ENCODE peak calls at places on chromosomes 2 and 18, in ten cellular contexts. C, U, J, D, F, G, Y, Z, O and N are unnamed samples.

GRCh38 chr2:72172478-72172877 is 24.8 kb upstream of the CYP26B1 start:
- DNase-seq in C (no peak), U (no peak), J (no peak), D (no peak), F (no peak), G (no peak), Y (no peak), Z (no peak), O (no peak), N (no peak)

GRCh38 chr2:215843579-215843978 is 169.8 kb downstream of the MREG start:
- DNase-seq in C (no peak), U (peak; percentile 44), J (no peak), D (no peak), F (no peak), G (no peak), Y (no peak), Z (no peak), O (no peak), N (no peak)

GRCh38 chr2:150162241-150162942 is 325.1 kb downstream of the RND3 start:
- DNase-seq in C (no peak), U (no peak), J (no peak), D (no peak), F (no peak), G (no peak), Y (no peak), Z (no peak), O (no peak), N (no peak)

GRCh38 chr2:19361325-19361990 is 3.0 kb upstream of the OSR1 start:
- DNase-seq in C (peak; percentile 77), U (no peak), J (no peak), D (no peak), F (peak; percentile 75), G (no peak), Y (no peak), Z (peak; percentile 49), O (peak; percentile 26), N (no peak)

GRCh38 chr2:180829261-180829660 is 151.1 kb upstream of the UBE2E3 start:
- DNase-seq in C (no peak), U (no peak), J (no peak), D (no peak), F (no peak), G (no peak), Y (no peak), Z (no peak), O (no peak), N (no peak)

GRCh38 chr2:141501743-141502142 is 629.1 kb downstream of the LRP1B start:
- DNase-seq in C (no peak), U (no peak), J (no peak), D (no peak), F (no peak), G (no peak), Y (no peak), Z (no peak), O (no peak), N (no peak)

GRCh38 chr18:41655074-41655473 is 300.0 kb upstream of the PIK3C3 start:
- DNase-seq in C (no peak), U (no peak), J (no peak), D (no peak), F (no peak), G (no peak), Y (no peak), Z (no peak), O (no peak), N (no peak)

GRCh38 chr2:9744256-9745004 is 98.8 kb upstream of the TAF1B start:
- DNase-seq in C (no peak), U (no peak), J (no peak), D (no peak), F (no peak), G (no peak), Y (no peak), Z (no peak), O (peak; percentile 38), N (no peak)

GRCh38 chr18:9356969-9357368 is 22.4 kb downstream of the TWSG1 start:
- DNase-seq in C (no peak), U (no peak), J (no peak), D (no peak), F (no peak), G (no peak), Y (no peak), Z (no peak), O (no peak), N (no peak)

GRCh38 chr2:201546576-201546975 is 95.0 kb downstream of the STRADB start:
- DNase-seq in C (no peak), U (no peak), J (no peak), D (no peak), F (no peak), G (no peak), Y (no peak), Z (no peak), O (no peak), N (no peak)

GRCh38 chr18:62987859-62988258 is 272.5 kb downstream of the PHLPP1 start:
- DNase-seq in C (no peak), U (no peak), J (no peak), D (no peak), F (no peak), G (no peak), Y (no peak), Z (no peak), O (no peak), N (no peak)

GRCh38 chr2:36277146-36277808 is 78.3 kb upstream of the CRIM1 start:
- DNase-seq in C (no peak), U (no peak), J (no peak), D (no peak), F (no peak), G (no peak), Y (no peak), Z (no peak), O (no peak), N (no peak)

GRCh38 chr18:39839782-39840181 is 2115.3 kb upstream of the PIK3C3 start:
- DNase-seq in C (no peak), U (no peak), J (no peak), D (no peak), F (no peak), G (no peak), Y (no peak), Z (no peak), O (no peak), N (no peak)

GRCh38 chr2:5693288-5694015 is 1.3 kb downstream of the SOX11 start:
- DNase-seq in C (peak; percentile 60), U (no peak), J (no peak), D (no peak), F (peak; percentile 61), G (no peak), Y (no peak), Z (no peak), O (no peak), N (no peak)

GRCh38 chr18:12278765-12279682 is 24.9 kb downstream of the CIDEA start:
- DNase-seq in C (no peak), U (peak; percentile 73), J (no peak), D (peak; percentile 31), F (peak; percentile 87), G (peak; percentile 76), Y (no peak), Z (peak; percentile 91), O (no peak), N (peak; percentile 68)
- H3K4me1 ChIP-seq in C (no peaks in the 10 kb centered on the region), U (peaks cover 3% of the 10 kb centered on the region), J (no peaks in the 10 kb centered on the region), D (no peaks in the 10 kb centered on the region), F (peaks cover 12% of the 10 kb centered on the region), G (no peaks in the 10 kb centered on the region), Y (no peaks in the 10 kb centered on the region), Z (peaks cover 16% of the 10 kb centered on the region), O (no peaks in the 10 kb centered on the region), N (no peaks in the 10 kb centered on the region)

GRCh38 chr2:127418300-127419111 is at the start of gene PROC:
- DNase-seq in C (no peak), U (no peak), J (no peak), D (no peak), F (no peak), G (no peak), Y (no peak), Z (no peak), O (no peak), N (no peak)
- H3K4me1 ChIP-seq in C (peaks cover 6% of the 10 kb centered on the region), U (peaks cover 9% of the 10 kb centered on the region), J (peaks cover 11% of the 10 kb centered on the region), D (peaks cover 10% of the 10 kb centered on the region), F (peaks cover 7% of the 10 kb centered on the region), G (peaks cover 11% of the 10 kb centered on the region), Y (peaks cover 13% of the 10 kb centered on the region), Z (peaks cover 6% of the 10 kb centered on the region), O (no peaks in the 10 kb centered on the region), N (peaks cover 5% of the 10 kb centered on the region)

DNA sequence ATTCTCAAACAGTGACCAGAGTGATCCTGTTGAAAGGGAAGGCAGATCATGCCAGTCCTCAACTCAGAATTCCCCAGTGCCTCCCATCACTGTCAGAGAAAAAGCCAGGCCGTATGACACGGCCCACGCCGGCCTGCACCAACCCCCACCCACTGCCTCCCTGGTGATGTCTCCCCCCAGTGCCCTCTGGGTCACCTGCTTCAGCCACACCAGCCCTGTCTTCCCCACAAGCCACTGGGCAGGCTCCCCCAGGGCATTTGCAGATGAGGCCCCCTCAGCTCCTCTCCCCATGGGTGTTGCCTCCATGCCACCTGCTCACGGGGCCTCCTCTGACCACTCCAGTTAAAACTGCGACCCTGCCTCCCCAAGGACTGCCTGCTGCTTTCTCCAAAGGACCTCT is 169.8 kb downstream of the SH3RF3 start:
- DNase-seq in C (no peak), U (no peak), J (no peak), D (no peak), F (no peak), G (no peak), Y (no peak), Z (no peak), O (no peak), N (no peak)
- H3K4me1 ChIP-seq in C (no peaks in the 10 kb centered on the region), U (no peaks in the 10 kb centered on the region), J (no peaks in the 10 kb centered on the region), D (no peaks in the 10 kb centered on the region), F (no peaks in the 10 kb centered on the region), G (peaks cover 4% of the 10 kb centered on the region), Y (no peaks in the 10 kb centered on the region), Z (no peaks in the 10 kb centered on the region), O (no peaks in the 10 kb centered on the region), N (no peaks in the 10 kb centered on the region)

GRCh38 chr2:98170076-98170475 is 83.1 kb downstream of the VWA3B start:
- DNase-seq in C (no peak), U (no peak), J (no peak), D (no peak), F (no peak), G (no peak), Y (no peak), Z (no peak), O (no peak), N (no peak)

GRCh38 chr2:98172150-98172765 is 85.3 kb downstream of the VWA3B start:
- DNase-seq in C (no peak), U (no peak), J (no peak), D (no peak), F (no peak), G (no peak), Y (no peak), Z (no peak), O (no peak), N (no peak)

GRCh38 chr2:98172951-98173350 is 86.0 kb downstream of the VWA3B start:
- DNase-seq in C (no peak), U (no peak), J (no peak), D (no peak), F (no peak), G (no peak), Y (no peak), Z (no peak), O (no peak), N (no peak)

GRCh38 chr2:98180456-98180855 is 93.5 kb downstream of the VWA3B start:
- DNase-seq in C (no peak), U (no peak), J (no peak), D (no peak), F (no peak), G (no peak), Y (no peak), Z (no peak), O (no peak), N (no peak)

DNA sequence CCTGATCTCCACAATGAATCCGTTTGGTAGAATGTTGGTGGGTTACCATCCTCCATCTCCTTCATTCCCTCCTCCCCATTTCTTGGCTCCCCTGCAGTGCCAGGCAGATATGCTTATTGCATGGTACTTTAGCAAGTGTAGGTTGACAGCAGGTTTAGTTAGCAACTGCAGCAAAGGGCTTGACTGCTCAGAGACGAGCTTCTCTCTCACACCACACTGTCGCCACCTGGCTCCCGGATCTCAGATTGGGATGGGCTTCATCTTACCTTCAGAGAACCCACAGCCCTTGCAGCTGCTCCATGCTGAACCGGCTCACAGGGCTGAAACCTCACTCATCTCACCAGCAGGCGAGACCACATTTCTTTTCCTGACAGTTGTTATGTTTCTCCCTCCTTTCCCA is 88.8 kb downstream of the VWA3B start:
- DNase-seq in C (no peak), U (no peak), J (no peak), D (peak; percentile 20), F (peak; percentile 16), G (no peak), Y (no peak), Z (no peak), O (peak; percentile 50), N (no peak)
- H3K4me1 ChIP-seq in C (no peaks in the 10 kb centered on the region), U (no peaks in the 10 kb centered on the region), J (no peaks in the 10 kb centered on the region), D (no peaks in the 10 kb centered on the region), F (peaks cover 21% of the 10 kb centered on the region), G (no peaks in the 10 kb centered on the region), Y (no peaks in the 10 kb centered on the region), Z (no peaks in the 10 kb centered on the region), O (no peaks in the 10 kb centered on the region), N (no peaks in the 10 kb centered on the region)